ENCODE peak calls at places on chromosomes 1 and 21, in nine cellular contexts. U is cardiac muscle cell, J is heart right ventricle, H is HFFc6, I is bronchial epithelial cell, M is pancreas, S is fibroblast of the aortic adventitia, N is glutamatergic neuron, Y is heart left ventricle. L is an unnamed sample.

GRCh38 chr1:178344513-178345077 is 152.2 kb downstream of the CLEC20A start:
- DNase-seq in Y (no peak), H (peak; percentile 95), N (no peak), I (peak; percentile 90), M (no peak), S (peak; percentile 97), J (peak; percentile 29), U (peak; percentile 93), L (peak; percentile 94)

GRCh38 chr1:81305997-81306452 is 494.7 kb upstream of the ADGRL2 start:
- DNase-seq in N (no peak), Y (peak; percentile 25), U (peak; percentile 65), J (peak; percentile 24), S (peak; percentile 60), I (peak; percentile 52), M (no peak), H (peak; percentile 22), L (peak; percentile 28)

GRCh38 chr1:63317007-63317813 is 5.2 kb upstream of the FOXD3 start:
- DNase-seq in S (peak; percentile 46), U (peak; percentile 72), H (no peak), N (peak; percentile 84), J (no peak), Y (peak; percentile 67), M (peak; percentile 65), I (peak; percentile 50), L (peak; percentile 65)

GRCh38 chr1:235809949-235810348 is 56.8 kb downstream of the LYST start:
- DNase-seq in U (peak; percentile 77), I (no peak), S (peak; percentile 58), Y (no peak), M (no peak), H (no peak), J (no peak), N (no peak), L (no peak)

GRCh38 chr1:184838374-184838995 is 83.8 kb upstream of the EDEM3 start:
- DNase-seq in I (peak; percentile 94), U (peak; percentile 86), Y (peak; percentile 44), H (peak; percentile 97), M (peak; percentile 55), N (no peak), J (peak; percentile 61), S (peak; percentile 96), L (peak; percentile 98)

GRCh38 chr1:203250936-203251335 is 21.5 kb upstream of the CHIT1 start:
- DNase-seq in Y (no peak), N (no peak), H (no peak), M (no peak), U (no peak), J (no peak), S (no peak), I (peak; percentile 92), L (no peak)

GRCh38 chr1:245962453-245962852 is 544.6 kb downstream of the SMYD3 start:
- DNase-seq in M (no peak), N (no peak), I (no peak), S (no peak), Y (no peak), H (no peak), U (no peak), J (no peak), L (no peak)

GRCh38 chr1:150557065-150557600 is 7.9 kb downstream of the ADAMTSL4 start:
- DNase-seq in Y (no peak), M (no peak), S (no peak), I (no peak), U (no peak), N (peak; percentile 24), J (no peak), H (no peak), L (no peak)

GRCh38 chr1:226892534-226892895 is 22.1 kb downstream of the PSEN2 start:
- DNase-seq in I (no peak), U (no peak), H (no peak), N (no peak), J (no peak), Y (no peak), S (no peak), M (no peak), L (no peak)

GRCh38 chr21:32914424-32915070 is 111.2 kb upstream of the OLIG2 start:
- DNase-seq in J (no peak), H (no peak), Y (no peak), M (no peak), I (no peak), U (no peak), S (no peak), N (no peak), L (no peak)

DNA sequence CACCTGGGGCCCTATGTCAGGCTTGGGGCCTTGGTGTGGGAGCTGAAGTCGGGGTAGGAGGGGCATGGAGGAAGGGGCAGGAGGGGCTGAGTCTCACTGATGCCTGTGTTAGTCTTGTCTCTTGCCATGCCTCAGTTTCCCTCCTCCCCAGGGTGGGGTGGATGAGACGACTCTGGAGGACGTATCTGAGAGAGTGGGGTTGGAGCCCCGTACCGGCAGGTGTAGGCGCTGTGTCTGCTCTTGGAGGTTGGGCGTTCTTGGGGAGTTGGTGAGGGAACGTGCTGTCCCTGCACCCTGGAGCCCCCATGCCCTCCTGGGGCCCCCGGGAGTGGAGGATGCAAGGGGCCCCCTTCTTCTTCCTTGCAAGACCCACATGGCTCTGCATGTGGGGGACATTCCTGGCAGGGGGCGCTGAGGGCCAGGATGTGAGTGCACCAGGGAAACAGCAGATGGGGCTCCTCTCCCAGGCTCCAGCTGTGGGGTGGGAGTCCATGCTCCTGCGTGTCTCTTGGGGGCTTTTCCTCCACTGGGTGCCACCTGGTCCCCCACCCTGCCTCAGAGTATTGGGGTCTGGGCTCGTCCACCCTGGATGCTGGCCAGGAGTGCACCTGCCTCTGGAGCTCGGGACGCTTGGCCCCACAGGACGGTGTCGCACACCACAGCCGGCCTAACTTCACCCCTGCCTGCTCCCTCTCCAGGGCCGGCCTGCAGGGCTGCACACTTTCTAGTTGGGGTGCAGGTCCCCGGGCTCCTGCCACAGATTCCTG is 1.4 kb upstream of the TNFRSF14 start:
- DNase-seq in Y (peak; percentile 54), N (no peak), M (no peak), S (no peak), I (no peak), U (peak; percentile 29), J (peak; percentile 55), H (no peak), L (no peak)
- TF ChIP-seq CTCF in Y (peak; percentile 44), N (no peak), M (no peak), S (peak; percentile 32), I (peak; percentile 31), U (peak; percentile 42), J (peak; percentile 58), H (peak; percentile 55), L (peak; percentile 17)

DNA sequence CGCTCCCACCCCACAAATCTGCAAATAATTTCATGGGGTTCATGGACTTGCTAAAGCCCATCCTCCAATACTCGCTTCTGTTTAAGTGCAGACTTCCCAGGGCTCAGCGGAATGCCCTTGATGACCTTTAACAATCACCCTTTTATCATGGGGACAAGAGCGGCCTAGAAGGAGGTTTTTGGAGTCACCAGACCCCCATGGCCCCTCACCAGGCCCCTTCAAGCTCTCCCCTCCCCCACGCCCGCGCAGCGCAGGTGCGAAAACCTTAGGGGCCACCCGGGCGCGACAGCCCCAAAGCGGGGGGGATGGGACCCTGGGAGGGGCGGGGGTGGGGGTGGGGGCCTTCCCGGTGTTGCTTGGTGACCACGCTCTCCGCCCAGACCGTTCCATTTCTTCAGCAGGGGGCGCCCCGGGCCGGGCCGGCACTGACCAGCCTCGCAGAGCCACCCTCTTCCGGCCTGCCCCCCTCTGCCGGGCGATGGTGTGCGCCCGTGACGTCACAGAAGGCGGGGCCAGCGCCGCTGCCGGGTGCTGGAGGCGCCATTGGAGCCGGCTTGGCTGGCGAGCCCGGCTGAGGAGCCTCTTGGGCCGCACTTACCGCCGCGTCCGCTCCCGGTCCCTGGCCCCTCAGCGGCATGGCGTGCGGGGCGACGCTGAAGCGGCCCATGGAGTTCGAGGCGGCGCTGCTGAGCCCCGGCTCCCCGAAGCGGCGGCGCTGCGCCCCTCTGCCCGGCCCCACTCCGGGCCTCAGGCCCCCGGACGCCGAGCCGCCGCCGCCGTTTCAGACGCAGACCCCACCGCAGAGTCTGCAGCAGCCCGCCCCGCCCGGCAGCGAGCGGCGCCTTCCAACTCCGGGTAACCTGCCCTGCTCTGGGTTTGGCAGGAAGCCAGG is at the start of gene AKIRIN1:
- DNase-seq in I (peak; percentile 79), N (peak; percentile 100), J (peak; percentile 98), M (peak; percentile 99), Y (peak; percentile 98), S (peak; percentile 94), H (peak; percentile 98), U (peak; percentile 98), L (peak; percentile 92)
- TF ChIP-seq CTCF in I (no peak), N (peak; percentile 51), J (peak; percentile 45), M (no peak), Y (peak; percentile 37), S (no peak), H (peak; percentile 77), U (no peak), L (no peak)

GRCh38 chr1:1858382-1859086 is 32.4 kb downstream of the GNB1 start:
- DNase-seq in S (peak; percentile 97), M (peak; percentile 57), H (peak; percentile 93), I (peak; percentile 54), N (peak; percentile 68), U (peak; percentile 96), J (peak; percentile 95), Y (peak; percentile 92), L (peak; percentile 54)
- TF ChIP-seq CTCF in S (peak; percentile 65), M (no peak), H (peak; percentile 72), I (peak; percentile 23), N (no peak), U (peak; percentile 65), J (peak; percentile 75), Y (peak; percentile 53), L (no peak)

GRCh38 chr1:201516511-201517127 is 9.7 kb upstream of the CSRP1 start:
- DNase-seq in S (no peak), J (no peak), N (no peak), H (no peak), I (no peak), Y (no peak), M (no peak), U (no peak), L (no peak)

GRCh38 chr1:201515062-201515750 is 8.3 kb upstream of the CSRP1 start:
- DNase-seq in Y (no peak), N (no peak), J (no peak), S (no peak), U (no peak), I (no peak), H (no peak), M (no peak), L (no peak)

GRCh38 chr1:201518105-201518504 is 11.2 kb upstream of the CSRP1 start:
- DNase-seq in I (no peak), N (no peak), J (no peak), S (no peak), H (no peak), M (no peak), U (no peak), Y (no peak), L (no peak)

GRCh38 chr1:201517631-201518030 is 10.7 kb upstream of the CSRP1 start:
- DNase-seq in J (no peak), H (no peak), M (no peak), S (peak; percentile 38), U (no peak), N (no peak), Y (no peak), I (peak; percentile 72), L (no peak)

DNA sequence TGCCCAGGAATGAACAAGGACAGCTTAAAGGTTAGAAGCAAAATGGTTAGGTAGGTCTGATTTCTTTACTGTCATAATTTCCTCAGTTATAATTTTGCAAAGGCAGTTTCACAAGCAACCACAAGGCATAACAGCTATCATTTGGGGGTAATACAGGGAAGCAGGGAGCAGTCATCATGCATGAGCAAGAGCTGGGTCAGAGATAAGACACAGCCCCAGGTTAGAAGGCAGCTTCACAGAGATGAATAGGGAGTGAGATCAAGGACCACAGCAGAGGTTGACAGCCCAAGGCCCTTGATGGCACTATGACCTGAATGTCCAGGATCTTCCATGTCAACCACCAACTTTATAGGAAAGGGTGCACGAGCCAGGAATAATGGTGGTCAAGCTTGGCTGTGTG is 9.0 kb upstream of the CSRP1 start:
- DNase-seq in I (peak; percentile 78), N (no peak), J (no peak), H (no peak), S (no peak), U (no peak), M (no peak), Y (no peak), L (no peak)
- TF ChIP-seq CTCF in I (no peak), N (no peak), J (no peak), H (no peak), S (peak; percentile 8), U (no peak), M (no peak), Y (no peak), L (no peak)

L was measured in MCF 10A.